ENCODE peak calls at places on chromosomes 6 and 20, in four cellular contexts. B is HL-60, F is K562, D is GM12878. Z is an unnamed sample.

GRCh38 chr20:12434672-12435071 is 517.0 kb downstream of the BTBD3 start:
- DNase-seq in B (no peak), F (no peak), D (no peak), Z (no peak)

GRCh38 chr6:108676555-108676954 is 115.8 kb downstream of the FOXO3 start:
- DNase-seq in F (no peak), D (no peak), B (no peak), Z (no peak)

GRCh38 chr6:159512104-159512503 is 180.9 kb downstream of the SOD2 start:
- DNase-seq in B (no peak), F (no peak), D (no peak), Z (no peak)

GRCh38 chr6:38404900-38405556 is 234.7 kb downstream of the BTBD9 start:
- DNase-seq in D (no peak), B (no peak), F (no peak), Z (no peak)

GRCh38 chr20:25248501-25249172 is 752 bp downstream of the PYGB start:
- DNase-seq in F (no peak), D (no peak), B (peak; percentile 10), Z (peak; percentile 50)

GRCh38 chr6:31927868-31928671 is 553 bp downstream of the C2 start:
- DNase-seq in B (no peak), D (no peak), F (no peak), Z (no peak)

GRCh38 chr20:48729538-48729937 is 98.3 kb downstream of the PREX1 start:
- DNase-seq in F (no peak), B (peak; percentile 56), D (no peak), Z (no peak)

GRCh38 chr6:159983641-159984080 is 14.8 kb downstream of the IGF2R start:
- DNase-seq in B (peak; percentile 87), F (no peak), D (no peak), Z (no peak)

GRCh38 chr6:80728830-80729229 is 622.4 kb downstream of the BCKDHB start:
- DNase-seq in F (no peak), B (no peak), D (no peak), Z (no peak)

GRCh38 chr20:9617062-9617461 is 102.7 kb downstream of the LAMP5 start:
- DNase-seq in D (no peak), F (peak; percentile 41), B (peak; percentile 51), Z (no peak)

GRCh38 chr6:82980086-82980485 is 85.6 kb downstream of the UBE3D start:
- DNase-seq in F (no peak), D (no peak), B (no peak), Z (no peak)

GRCh38 chr6:3884007-3884745 is 35.0 kb downstream of the FAM50B start:
- DNase-seq in D (no peak), B (no peak), F (no peak), Z (no peak)

GRCh38 chr20:22745194-22745500 is 160.8 kb upstream of the FOXA2 start:
- DNase-seq in F (no peak), B (no peak), D (no peak), Z (no peak)

GRCh38 chr6:108650325-108650724 is 89.6 kb downstream of the FOXO3 start:
- DNase-seq in B (no peak), F (no peak), D (no peak), Z (no peak)

GRCh38 chr20:61436268-61436667 is 184.2 kb downstream of the CDH4 start:
- DNase-seq in B (no peak), F (no peak), D (no peak), Z (no peak)

GRCh38 chr20:38748863-38749153 is 548 bp downstream of the ACTR5 start:
- DNase-seq in D (no peak), F (no peak), B (no peak), Z (no peak)

GRCh38 chr6:132504757-132505156 is 8.2 kb downstream of the STX7 start:
- DNase-seq in B (no peak), D (no peak), F (no peak), Z (no peak)

GRCh38 chr6:159727717-159728440 is 573 bp downstream of the WTAP start:
- DNase-seq in F (peak; percentile 78), D (no peak), B (peak; percentile 39), Z (peak; percentile 38)

GRCh38 chr6:42281016-42281533 is 63.4 kb upstream of the MRPS10 start:
- DNase-seq in B (no peak), F (no peak), D (no peak), Z (no peak)

GRCh38 chr6:88965691-88966090 is 2.3 kb upstream of the RNGTT start:
- DNase-seq in D (no peak), B (no peak), F (no peak), Z (no peak)

GRCh38 chr6:166104107-166104506 is 63.5 kb downstream of the TBXT start:
- DNase-seq in D (no peak), B (no peak), F (no peak), Z (no peak)

GRCh38 chr6:43970068-43970912 is 157.0 kb downstream of the MRPL14 start:
- DNase-seq in D (no peak), B (no peak), F (no peak), Z (no peak)

GRCh38 chr6:43967692-43968091 is 159.6 kb downstream of the MRPL14 start:
- DNase-seq in D (no peak), F (no peak), B (no peak), Z (no peak)

GRCh38 chr6:43968110-43968965 is 158.9 kb downstream of the MRPL14 start:
- DNase-seq in D (no peak), F (no peak), B (no peak), Z (no peak)

GRCh38 chr6:43970913-43971775 is 156.1 kb downstream of the MRPL14 start:
- DNase-seq in B (no peak), D (no peak), F (peak; percentile 72), Z (no peak)

GRCh38 chr6:43969158-43969981 is 157.9 kb downstream of the MRPL14 start:
- DNase-seq in B (no peak), F (peak; percentile 87), D (no peak), Z (no peak)
- TF ChIP-seq POLR2AphosphoS5 in B (no peak), F (peak; percentile 96), D (no peak), Z (no peak)

GRCh38 chr20:36644032-36644712 is 1.8 kb downstream of the SLA2 start:
- DNase-seq in D (no peak), B (no peak), F (no peak), Z (no peak)

GRCh38 chr20:36645353-36645752 is 643 bp downstream of the SLA2 start:
- DNase-seq in F (no peak), D (no peak), B (no peak), Z (no peak)

GRCh38 chr20:36645998-36646397 is at the start of gene SLA2:
- DNase-seq in F (no peak), D (no peak), B (peak; percentile 91), Z (peak; percentile 46)

GRCh38 chr20:36646678-36647077 is 682 bp upstream of the SLA2 start:
- DNase-seq in F (no peak), B (no peak), D (no peak), Z (no peak)

GRCh38 chr20:36644713-36645109 is 1.3 kb downstream of the SLA2 start:
- DNase-seq in D (no peak), B (no peak), F (no peak), Z (no peak)
- TF ChIP-seq SPI1 in D (no peak), B (no peak), F (no peak), Z (no peak)

GRCh38 chr20:51382111-51382985 is 160.2 kb downstream of the NFATC2 start:
- DNase-seq in F (no peak), B (no peak), D (no peak), Z (no peak)

GRCh38 chr20:51381557-51381956 is 161.0 kb downstream of the NFATC2 start:
- DNase-seq in F (no peak), D (no peak), B (peak; percentile 3), Z (no peak)

GRCh38 chr20:51383891-51384510 is 158.5 kb downstream of the NFATC2 start:
- DNase-seq in D (no peak), F (no peak), B (no peak), Z (no peak)

GRCh38 chr20:51384854-51385253 is 157.7 kb downstream of the NFATC2 start:
- DNase-seq in F (no peak), D (no peak), B (no peak), Z (no peak)

GRCh38 chr20:51382986-51383821 is 159.3 kb downstream of the NFATC2 start:
- DNase-seq in F (no peak), B (no peak), D (no peak), Z (no peak)
- TF ChIP-seq POLR2AphosphoS5 in F (no peak), B (no peak), D (no peak), Z (no peak)

GRCh38 chr6:147005499-147005898 is 198.7 kb upstream of the STXBP5 start:
- DNase-seq in B (no peak), F (peak; percentile 27), D (no peak), Z (no peak)

GRCh38 chr6:147000545-147001488 is 203.4 kb upstream of the STXBP5 start:
- DNase-seq in D (no peak), B (no peak), F (peak; percentile 27), Z (no peak)

GRCh38 chr6:147001621-147002020 is 202.6 kb upstream of the STXBP5 start:
- DNase-seq in D (no peak), F (no peak), B (no peak), Z (no peak)

GRCh38 chr6:146999766-147000165 is 204.5 kb upstream of the STXBP5 start:
- DNase-seq in B (no peak), D (no peak), F (no peak), Z (no peak)

GRCh38 chr6:147003186-147003585 is 201.0 kb upstream of the STXBP5 start:
- DNase-seq in B (no peak), D (no peak), F (no peak), Z (no peak)
- TF ChIP-seq SPI1 in B (no peak), D (no peak), F (no peak), Z (no peak)

GRCh38 chr20:51097334-51098176 is 74.6 kb upstream of the KCNG1 start:
- DNase-seq in F (no peak), B (no peak), D (no peak), Z (no peak)
- TF ChIP-seq POLR2AphosphoS5 in F (no peak), B (no peak), D (no peak), Z (no peak)

GRCh38 chr6:169724554-169725269 is 412 bp upstream of the PHF10 start:
- DNase-seq in B (peak; percentile 44), D (no peak), F (peak; percentile 92), Z (peak; percentile 60)
- TF ChIP-seq SPI1 in B (no peak), D (no peak), F (no peak), Z (no peak)

GRCh38 chr6:56490994-56491393 is 151.7 kb downstream of the DST start:
- DNase-seq in D (no peak), F (no peak), B (no peak), Z (no peak)
- TF ChIP-seq POLR2AphosphoS5 in D (no peak), F (no peak), B (no peak), Z (no peak)